ENCODE peak calls at places on chromosomes 16 and 17, in five cellular contexts. One of them, this sample, is unnamed.

GRCh38 chr17:72030067-72030899 is 90.5 kb upstream of the SOX9 start:
- DNase-seq in esophagus muscularis mucosa: no peak
- DNase-seq in A549: peak; percentile 82
- DNase-seq in HCT116: no peak
- DNase-seq in heart left ventricle: peak; percentile 22
- DNase-seq in this sample: peak; percentile 36

GRCh38 chr16:18800674-18801196 is 614 bp downstream of the ARL6IP1 start:
- DNase-seq in heart left ventricle: no peak
- DNase-seq in HCT116: no peak
- DNase-seq in esophagus muscularis mucosa: no peak
- DNase-seq in A549: no peak
- DNase-seq in this sample: no peak

GRCh38 chr16:87627542-87628245 is 25.4 kb downstream of the JPH3 start:
- DNase-seq in HCT116: no peak
- DNase-seq in heart left ventricle: no peak
- DNase-seq in A549: no peak
- DNase-seq in esophagus muscularis mucosa: no peak
- DNase-seq in this sample: no peak

GRCh38 chr16:3120435-3120834 is 8.0 kb downstream of the ZNF205 start:
- DNase-seq in esophagus muscularis mucosa: no peak
- DNase-seq in HCT116: no peak
- DNase-seq in heart left ventricle: no peak
- DNase-seq in A549: no peak
- DNase-seq in this sample: no peak

GRCh38 chr17:888998-889401 is 90.6 kb downstream of the NXN start:
- DNase-seq in A549: no peak
- DNase-seq in esophagus muscularis mucosa: no peak
- DNase-seq in heart left ventricle: no peak
- DNase-seq in HCT116: no peak
- DNase-seq in this sample: no peak

GRCh38 chr17:15342460-15342859 is 1.1 kb upstream of the TEKT3 start:
- DNase-seq in HCT116: no peak
- DNase-seq in esophagus muscularis mucosa: no peak
- DNase-seq in heart left ventricle: no peak
- DNase-seq in A549: no peak
- DNase-seq in this sample: no peak

GRCh38 chr17:61411114-61411943 is 11.7 kb downstream of the TBX2 start:
- DNase-seq in esophagus muscularis mucosa: no peak
- DNase-seq in heart left ventricle: peak; percentile 68
- DNase-seq in HCT116: no peak
- DNase-seq in A549: peak; percentile 49
- DNase-seq in this sample: peak; percentile 56

GRCh38 chr16:83113317-83113716 is 486.5 kb downstream of the CDH13 start:
- DNase-seq in HCT116: no peak
- DNase-seq in A549: peak; percentile 19
- DNase-seq in esophagus muscularis mucosa: no peak
- DNase-seq in heart left ventricle: no peak
- DNase-seq in this sample: peak; percentile 35

GRCh38 chr17:36131436-36131835 is 27.8 kb downstream of the CCL4 start:
- DNase-seq in A549: no peak
- DNase-seq in heart left ventricle: no peak
- DNase-seq in esophagus muscularis mucosa: no peak
- DNase-seq in HCT116: no peak
- DNase-seq in this sample: no peak

GRCh38 chr17:83019376-83019775 is 60.0 kb upstream of the METRNL start:
- DNase-seq in heart left ventricle: no peak
- DNase-seq in HCT116: no peak
- DNase-seq in A549: no peak
- DNase-seq in esophagus muscularis mucosa: no peak
- DNase-seq in this sample: no peak

GRCh38 chr16:23712976-23713375 is at the start of gene ERN2:
- DNase-seq in HCT116: no peak
- DNase-seq in esophagus muscularis mucosa: no peak
- DNase-seq in A549: no peak
- DNase-seq in heart left ventricle: no peak
- DNase-seq in this sample: no peak

GRCh38 chr17:42428141-42428944 is 5.3 kb upstream of the CAVIN1 start:
- DNase-seq in HCT116: peak; percentile 88
- DNase-seq in A549: peak; percentile 97
- DNase-seq in esophagus muscularis mucosa: no peak
- DNase-seq in heart left ventricle: no peak
- DNase-seq in this sample: peak; percentile 52

GRCh38 chr17:77886387-77886728 is 72.1 kb upstream of the TNRC6C start:
- DNase-seq in HCT116: no peak
- DNase-seq in A549: peak; percentile 33
- DNase-seq in heart left ventricle: peak; percentile 39
- DNase-seq in esophagus muscularis mucosa: no peak
- DNase-seq in this sample: no peak

GRCh38 chr16:30659507-30660423 is 1.5 kb downstream of the FBRS start:
- DNase-seq in heart left ventricle: no peak
- DNase-seq in A549: no peak
- DNase-seq in HCT116: no peak
- DNase-seq in esophagus muscularis mucosa: no peak
- DNase-seq in this sample: peak; percentile 38

GRCh38 chr16:23905027-23905426 is 69.2 kb downstream of the PRKCB start:
- DNase-seq in heart left ventricle: no peak
- DNase-seq in esophagus muscularis mucosa: no peak
- DNase-seq in A549: peak; percentile 86
- DNase-seq in HCT116: no peak
- DNase-seq in this sample: no peak

GRCh38 chr16:1825864-1826690 is 548 bp downstream of the HAGH start:
- DNase-seq in heart left ventricle: no peak
- DNase-seq in esophagus muscularis mucosa: peak; percentile 94
- DNase-seq in A549: no peak
- DNase-seq in HCT116: no peak
- DNase-seq in this sample: peak; percentile 74

GRCh38 chr17:42463976-42464400 is 5.3 kb downstream of the ATP6V0A1 start:
- DNase-seq in heart left ventricle: no peak
- DNase-seq in A549: peak; percentile 67
- DNase-seq in HCT116: no peak
- DNase-seq in esophagus muscularis mucosa: no peak
- DNase-seq in this sample: no peak

GRCh38 chr17:70365098-70365583 is 195.8 kb downstream of the KCNJ2 start:
- DNase-seq in HCT116: no peak
- DNase-seq in esophagus muscularis mucosa: no peak
- DNase-seq in heart left ventricle: no peak
- DNase-seq in A549: no peak
- DNase-seq in this sample: no peak

GRCh38 chr17:71117461-71117860 is 948.1 kb downstream of the KCNJ2 start:
- DNase-seq in HCT116: no peak
- DNase-seq in heart left ventricle: no peak
- DNase-seq in esophagus muscularis mucosa: no peak
- DNase-seq in A549: no peak
- DNase-seq in this sample: no peak

GRCh38 chr17:76540381-76541300 is 797 bp downstream of the PRCD start:
- DNase-seq in esophagus muscularis mucosa: peak; percentile 97
- DNase-seq in HCT116: peak; percentile 93
- DNase-seq in heart left ventricle: peak; percentile 95
- DNase-seq in A549: peak; percentile 94
- DNase-seq in this sample: peak; percentile 94

GRCh38 chr16:23557779-23558330 is 328 bp downstream of the UBFD1 start:
- DNase-seq in HCT116: no peak
- DNase-seq in A549: no peak
- DNase-seq in heart left ventricle: no peak
- DNase-seq in esophagus muscularis mucosa: no peak
- DNase-seq in this sample: no peak

GRCh38 chr17:75468779-75469373 is 12.4 kb downstream of the TMEM94 start:
- DNase-seq in A549: no peak
- DNase-seq in esophagus muscularis mucosa: no peak
- DNase-seq in HCT116: no peak
- DNase-seq in heart left ventricle: no peak
- DNase-seq in this sample: no peak

GRCh38 chr16:1538804-1539520 is 5.5 kb downstream of the TMEM204 start:
- DNase-seq in esophagus muscularis mucosa: no peak
- DNase-seq in HCT116: no peak
- DNase-seq in heart left ventricle: no peak
- DNase-seq in A549: peak; percentile 24
- DNase-seq in this sample: no peak

GRCh38 chr17:57954421-57955182 is 610 bp downstream of the CUEDC1 start:
- DNase-seq in HCT116: no peak
- DNase-seq in esophagus muscularis mucosa: peak; percentile 45
- DNase-seq in A549: peak; percentile 80
- DNase-seq in heart left ventricle: peak; percentile 93
- DNase-seq in this sample: peak; percentile 74

GRCh38 chr17:81063488-81064093 is 28.6 kb downstream of the BAIAP2 start:
- DNase-seq in esophagus muscularis mucosa: no peak
- DNase-seq in heart left ventricle: no peak
- DNase-seq in A549: no peak
- DNase-seq in HCT116: no peak
- DNase-seq in this sample: no peak

GRCh38 chr17:46195939-46196338 is 2.7 kb upstream of the KANSL1 start:
- DNase-seq in A549: no peak
- DNase-seq in heart left ventricle: no peak
- DNase-seq in esophagus muscularis mucosa: no peak
- DNase-seq in HCT116: no peak
- DNase-seq in this sample: no peak

GRCh38 chr16:28923231-28923587 is 1.8 kb downstream of the RABEP2 start:
- DNase-seq in heart left ventricle: no peak
- DNase-seq in A549: no peak
- DNase-seq in esophagus muscularis mucosa: no peak
- DNase-seq in HCT116: no peak
- DNase-seq in this sample: no peak

GRCh38 chr17:67079481-67079880 is 35.1 kb downstream of the CACNG1 start:
- DNase-seq in esophagus muscularis mucosa: no peak
- DNase-seq in heart left ventricle: no peak
- DNase-seq in HCT116: no peak
- DNase-seq in A549: no peak
- DNase-seq in this sample: no peak

GRCh38 chr16:55480228-55480655 is 1.2 kb downstream of the MMP2 start:
- DNase-seq in A549: no peak
- DNase-seq in heart left ventricle: peak; percentile 87
- DNase-seq in HCT116: no peak
- DNase-seq in esophagus muscularis mucosa: peak; percentile 96
- DNase-seq in this sample: peak; percentile 43

GRCh38 chr16:22300427-22301071 is 3.3 kb downstream of the POLR3E start:
- DNase-seq in esophagus muscularis mucosa: no peak
- DNase-seq in HCT116: no peak
- DNase-seq in heart left ventricle: peak; percentile 52
- DNase-seq in A549: peak; percentile 71
- DNase-seq in this sample: peak; percentile 69

GRCh38 chr17:64554028-64554637 is 47.4 kb downstream of the CEP95 start:
- DNase-seq in esophagus muscularis mucosa: no peak
- DNase-seq in heart left ventricle: no peak
- DNase-seq in HCT116: no peak
- DNase-seq in A549: no peak
- DNase-seq in this sample: no peak

GRCh38 chr17:38424297-38424972 is 3.8 kb upstream of the ARHGAP23 start:
- DNase-seq in HCT116: no peak
- DNase-seq in esophagus muscularis mucosa: no peak
- DNase-seq in heart left ventricle: no peak
- DNase-seq in A549: no peak
- DNase-seq in this sample: no peak
- H3K4me1 ChIP-seq in HCT116: peaks cover 17% of the 10 kb centered on the region
- H3K4me1 ChIP-seq in esophagus muscularis mucosa: peaks cover 98% of the 10 kb centered on the region
- H3K4me1 ChIP-seq in heart left ventricle: peaks cover 81% of the 10 kb centered on the region
- H3K4me1 ChIP-seq in A549: peaks cover 13% of the 10 kb centered on the region
- H3K4me1 ChIP-seq in this sample: peaks cover 19% of the 10 kb centered on the region

GRCh38 chr16:86016201-86016965 is 117.4 kb downstream of the IRF8 start:
- DNase-seq in esophagus muscularis mucosa: no peak
- DNase-seq in A549: peak; percentile 64
- DNase-seq in heart left ventricle: peak; percentile 45
- DNase-seq in HCT116: peak; percentile 61
- DNase-seq in this sample: peak; percentile 49

GRCh38 chr16:86011532-86011931 is 112.6 kb downstream of the IRF8 start:
- DNase-seq in HCT116: no peak
- DNase-seq in A549: no peak
- DNase-seq in esophagus muscularis mucosa: no peak
- DNase-seq in heart left ventricle: no peak
- DNase-seq in this sample: no peak

GRCh38 chr16:86015606-86016005 is 116.6 kb downstream of the IRF8 start:
- DNase-seq in HCT116: no peak
- DNase-seq in A549: no peak
- DNase-seq in esophagus muscularis mucosa: no peak
- DNase-seq in heart left ventricle: no peak
- DNase-seq in this sample: no peak

GRCh38 chr16:86012221-86012620 is 113.3 kb downstream of the IRF8 start:
- DNase-seq in heart left ventricle: no peak
- DNase-seq in A549: no peak
- DNase-seq in HCT116: no peak
- DNase-seq in esophagus muscularis mucosa: no peak
- DNase-seq in this sample: no peak

GRCh38 chr16:86013867-86014266 is 114.9 kb downstream of the IRF8 start:
- DNase-seq in HCT116: no peak
- DNase-seq in esophagus muscularis mucosa: no peak
- DNase-seq in heart left ventricle: no peak
- DNase-seq in A549: no peak
- DNase-seq in this sample: no peak
- TF ChIP-seq POLR2A in HCT116: no peak
- TF ChIP-seq POLR2A in esophagus muscularis mucosa: no peak
- TF ChIP-seq POLR2A in heart left ventricle: no peak
- TF ChIP-seq POLR2A in A549: no peak
- TF ChIP-seq POLR2A in this sample: no peak

DNA sequence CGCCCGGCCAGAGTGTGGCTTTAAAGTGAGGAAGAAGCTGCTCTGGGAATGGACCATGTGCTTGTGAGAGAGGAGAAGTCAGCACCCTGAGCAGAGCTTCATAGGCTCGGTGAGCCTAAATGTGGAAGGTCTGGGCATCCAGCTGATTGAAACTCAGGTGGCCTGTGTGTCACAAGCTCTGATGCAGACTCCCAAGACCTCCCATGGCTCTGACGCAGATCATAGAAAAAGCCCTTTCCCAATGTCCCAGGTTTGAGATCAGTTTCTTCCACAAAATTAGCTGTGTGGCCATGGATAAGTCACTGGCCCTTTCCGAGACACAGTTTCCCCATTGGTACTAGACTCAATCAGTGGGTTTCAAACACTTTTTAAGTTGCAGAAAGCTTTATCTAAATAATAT is 180.0 kb upstream of the CCL2 start:
- DNase-seq in HCT116: no peak
- DNase-seq in heart left ventricle: no peak
- DNase-seq in A549: no peak
- DNase-seq in esophagus muscularis mucosa: peak; percentile 82
- DNase-seq in this sample: no peak
- H3K4me1 ChIP-seq in HCT116: no peaks in the 10 kb centered on the region
- H3K4me1 ChIP-seq in heart left ventricle: no peaks in the 10 kb centered on the region
- H3K4me1 ChIP-seq in A549: no peaks in the 10 kb centered on the region
- H3K4me1 ChIP-seq in esophagus muscularis mucosa: no peaks in the 10 kb centered on the region
- H3K4me1 ChIP-seq in this sample: peaks cover 11% of the 10 kb centered on the region

GRCh38 chr16:54324716-54325115 is 38.1 kb upstream of the IRX3 start:
- DNase-seq in esophagus muscularis mucosa: no peak
- DNase-seq in HCT116: no peak
- DNase-seq in heart left ventricle: no peak
- DNase-seq in A549: no peak
- DNase-seq in this sample: no peak

GRCh38 chr16:54326266-54326662 is 39.7 kb upstream of the IRX3 start:
- DNase-seq in heart left ventricle: no peak
- DNase-seq in HCT116: no peak
- DNase-seq in esophagus muscularis mucosa: no peak
- DNase-seq in A549: no peak
- DNase-seq in this sample: no peak

GRCh38 chr16:54331241-54332002 is 44.8 kb upstream of the IRX3 start:
- DNase-seq in esophagus muscularis mucosa: no peak
- DNase-seq in heart left ventricle: no peak
- DNase-seq in A549: no peak
- DNase-seq in HCT116: no peak
- DNase-seq in this sample: no peak

GRCh38 chr16:54325616-54326265 is 39.2 kb upstream of the IRX3 start:
- DNase-seq in esophagus muscularis mucosa: no peak
- DNase-seq in A549: no peak
- DNase-seq in heart left ventricle: no peak
- DNase-seq in HCT116: no peak
- DNase-seq in this sample: no peak

GRCh38 chr16:54327609-54328008 is 41.0 kb upstream of the IRX3 start:
- DNase-seq in heart left ventricle: no peak
- DNase-seq in esophagus muscularis mucosa: no peak
- DNase-seq in A549: no peak
- DNase-seq in HCT116: no peak
- DNase-seq in this sample: no peak
- TF ChIP-seq POLR2A in heart left ventricle: no peak
- TF ChIP-seq POLR2A in esophagus muscularis mucosa: no peak
- TF ChIP-seq POLR2A in A549: no peak
- TF ChIP-seq POLR2A in HCT116: no peak
- TF ChIP-seq POLR2A in this sample: no peak